ENCODE peak calls at places on chromosomes 5 and 9, in six cellular contexts. S is left cardiac atrium; T is activated naive CD4-positive, alpha-beta T cell; F is ACHN; R is HEK293T; V is endothelial cell. L is an unnamed sample.

GRCh38 chr5:150507283-150508020 is 479 bp upstream of the NDST1 start:
- DNase-seq in R (no peak), F (no peak), T (no peak), S (no peak), V (no peak), L (peak)

GRCh38 chr5:100667021-100667671 is 132.0 kb downstream of the FAM174A start:
- DNase-seq in V (no peak), S (no peak), F (no peak), R (no peak), T (no peak), L (no peak)

GRCh38 chr9:12775963-12776774 is 1.3 kb downstream of the LURAP1L start:
- DNase-seq in V (peak), T (no peak), S (peak), R (peak), F (peak), L (peak)

GRCh38 chr5:88732181-88732633 is 150.8 kb downstream of the MEF2C start:
- DNase-seq in S (peak), V (no peak), R (no peak), T (no peak), F (no peak), L (peak)

GRCh38 chr5:91339053-91339710 is 43.9 kb downstream of the ARRDC3 start:
- DNase-seq in T (no peak), F (no peak), S (no peak), R (no peak), V (no peak), L (peak)

GRCh38 chr5:138724470-138725146 is 28.6 kb upstream of the CTNNA1 start:
- DNase-seq in S (peak), V (no peak), F (no peak), R (no peak), T (no peak), L (no peak)

GRCh38 chr9:124894741-124895170 is 32.8 kb downstream of the ARPC5L start:
- DNase-seq in V (peak), F (peak), R (peak), T (no peak), S (no peak), L (peak)

GRCh38 chr9:133866946-133867345 is 125.2 kb downstream of the VAV2 start:
- DNase-seq in T (no peak), V (no peak), F (no peak), S (no peak), R (no peak), L (no peak)

GRCh38 chr5:116032094-116032517 is at the start of gene ARL14EPL:
- DNase-seq in T (no peak), S (peak), V (no peak), R (peak), F (peak), L (peak)

GRCh38 chr5:171438753-171439152 is 19.3 kb downstream of the FGF18 start:
- DNase-seq in F (no peak), R (no peak), S (no peak), T (no peak), V (no peak), L (no peak)

GRCh38 chr9:36144322-36145206 is 8.0 kb downstream of the GLIPR2 start:
- DNase-seq in T (no peak), V (no peak), F (no peak), R (no peak), S (no peak), L (no peak)

GRCh38 chr5:71948206-71948605 is 159.1 kb upstream of the MAP1B start:
- DNase-seq in V (no peak), S (no peak), F (no peak), T (no peak), R (no peak), L (no peak)

GRCh38 chr5:8829322-8830029 is 716.4 kb downstream of the SEMA5A start:
- DNase-seq in T (no peak), S (peak), V (no peak), R (no peak), F (peak), L (peak)

GRCh38 chr9:96117398-96118060 is 184.4 kb downstream of the HSD17B3 start:
- DNase-seq in T (no peak), R (no peak), V (no peak), F (no peak), S (no peak), L (no peak)

GRCh38 chr9:92663951-92664350 is 6.0 kb downstream of the IPPK start:
- DNase-seq in F (no peak), S (no peak), V (no peak), T (no peak), R (no peak), L (no peak)

GRCh38 chr5:180790020-180790419 is 12.6 kb downstream of the MGAT1 start:
- DNase-seq in V (peak), T (no peak), F (no peak), S (no peak), R (no peak), L (no peak)

GRCh38 chr9:121599186-121599871 is 52.1 kb upstream of the DAB2IP start:
- DNase-seq in V (peak), F (peak), T (no peak), S (peak), R (peak), L (peak)

GRCh38 chr9:85108806-85109205 is 439.3 kb downstream of the NTRK2 start:
- DNase-seq in V (no peak), R (no peak), F (no peak), T (no peak), S (no peak), L (no peak)

GRCh38 chr5:148725675-148726074 is 71.3 kb upstream of the HTR4 start:
- DNase-seq in F (no peak), V (no peak), R (no peak), T (no peak), S (no peak), L (no peak)

GRCh38 chr9:120368799-120369198 is 211.2 kb downstream of the CDK5RAP2 start:
- DNase-seq in F (no peak), T (no peak), S (no peak), R (no peak), V (no peak), L (no peak)

GRCh38 chr5:1564824-1565736 is 41.3 kb upstream of the LPCAT1 start:
- DNase-seq in T (no peak), F (no peak), S (no peak), R (no peak), V (no peak), L (no peak)

GRCh38 chr5:176784218-176785165 is 25.9 kb upstream of the UNC5A start:
- DNase-seq in V (no peak), R (no peak), S (no peak), F (peak), T (no peak), L (peak)

GRCh38 chr9:12988259-12988658 is 213.4 kb downstream of the LURAP1L start:
- DNase-seq in R (no peak), S (no peak), V (no peak), T (no peak), F (no peak), L (no peak)

GRCh38 chr9:126095546-126096190 is 231.0 kb upstream of the MVB12B start:
- DNase-seq in S (no peak), R (no peak), F (no peak), T (no peak), V (no peak), L (no peak)

GRCh38 chr9:123514766-123515165 is 158.8 kb downstream of the CRB2 start:
- DNase-seq in V (no peak), T (no peak), S (no peak), F (no peak), R (no peak), L (no peak)

GRCh38 chr5:6448622-6449464 is at the start of gene UBE2QL1:
- DNase-seq in S (peak), R (peak), F (no peak), V (peak), T (no peak), L (peak)

GRCh38 chr9:128706671-128707381 is 4.5 kb downstream of the PKN3 start:
- DNase-seq in S (peak), V (no peak), R (no peak), F (no peak), T (no peak), L (no peak)

GRCh38 chr9:107127608-107128007 is 155.5 kb upstream of the RAD23B start:
- DNase-seq in R (no peak), S (no peak), V (no peak), T (no peak), F (no peak), L (no peak)

GRCh38 chr5:105754056-105754455 is 1916.7 kb downstream of the EFNA5 start:
- DNase-seq in S (no peak), V (no peak), F (no peak), R (no peak), T (no peak), L (peak)

GRCh38 chr9:87089963-87090362 is 142.7 kb upstream of the GAS1 start:
- DNase-seq in V (no peak), T (no peak), F (no peak), R (no peak), S (no peak), L (no peak)

GRCh38 chr5:57456056-57456455 is 26.6 kb downstream of the ACTBL2 start:
- DNase-seq in V (no peak), R (no peak), S (no peak), F (no peak), T (no peak), L (no peak)

GRCh38 chr5:125190232-125191051 is 444.0 kb upstream of the ZNF608 start:
- DNase-seq in V (no peak), F (no peak), R (peak), T (no peak), S (no peak), L (peak)

GRCh38 chr5:21031001-21031400 is 1043.0 kb upstream of the CDH18 start:
- DNase-seq in S (no peak), T (no peak), R (no peak), V (no peak), F (no peak), L (no peak)

GRCh38 chr5:80204808-80205614 is 50.8 kb downstream of the SERINC5 start:
- DNase-seq in R (no peak), S (no peak), T (no peak), V (peak), F (no peak), L (peak)

GRCh38 chr5:32711693-32712462 is 757 bp downstream of the NPR3 start:
- DNase-seq in V (peak), S (peak), F (no peak), R (no peak), T (no peak), L (peak)

GRCh38 chr5:91478096-91478495 is 95.0 kb upstream of the ARRDC3 start:
- DNase-seq in T (no peak), R (no peak), F (no peak), V (no peak), S (no peak), L (no peak)